ENCODE peak calls at places on chromosome 9, in five cellular contexts. O is H4; D is thyroid gland; L is adrenal gland; Q is CD8-positive, alpha-beta T cell. S is an unnamed sample.

GRCh38 chr9:19138084-19138483 is 10.8 kb upstream of the PLIN2 start:
- DNase-seq in O (no peak), D (no peak), L (no peak), Q (no peak), S (no peak)

GRCh38 chr9:125241863-125242739 is 958 bp upstream of the HSPA5 start:
- DNase-seq in O (no peak), D (peak; percentile 53), L (peak; percentile 42), Q (no peak), S (no peak)

GRCh38 chr9:69380301-69380700 is 55.3 kb downstream of the ENTREP1 start:
- DNase-seq in O (no peak), D (no peak), L (no peak), Q (no peak), S (no peak)

GRCh38 chr9:109052416-109052815 is 39.1 kb upstream of the CTNNAL1 start:
- DNase-seq in O (no peak), D (no peak), L (no peak), Q (no peak), S (no peak)

GRCh38 chr9:136951541-136952353 is at the start of gene LCN12:
- DNase-seq in O (no peak), D (peak; percentile 89), L (peak; percentile 42), Q (no peak), S (no peak)

GRCh38 chr9:101536938-101537337 is 3.3 kb downstream of the RNF20 start:
- DNase-seq in O (no peak), D (no peak), L (peak; percentile 19), Q (no peak), S (no peak)

GRCh38 chr9:35114921-35115341 is 731 bp downstream of the ATOSB start:
- DNase-seq in O (peak; percentile 50), D (peak; percentile 40), L (peak; percentile 69), Q (no peak), S (no peak)

GRCh38 chr9:98719055-98719454 is 10.3 kb upstream of the GABBR2 start:
- DNase-seq in O (no peak), D (no peak), L (no peak), Q (no peak), S (no peak)

GRCh38 chr9:77475641-77476473 is 172.3 kb downstream of the GNA14 start:
- DNase-seq in O (peak; percentile 31), D (no peak), L (no peak), Q (no peak), S (no peak)

GRCh38 chr9:113427629-113428028 is 17.1 kb downstream of the C9orf43 start:
- DNase-seq in O (peak; percentile 35), D (no peak), L (no peak), Q (no peak), S (no peak)

GRCh38 chr9:107584186-107584585 is 94.6 kb upstream of the KLF4 start:
- DNase-seq in O (no peak), D (no peak), L (no peak), Q (no peak), S (no peak)

GRCh38 chr9:5580650-5581049 is 48.3 kb upstream of the RIC1 start:
- DNase-seq in O (no peak), D (no peak), L (no peak), Q (no peak), S (no peak)

S was measured in keratinocyte.